ENCODE peak calls at places on chromosomes 16 and 17, in six cellular contexts. T is NCI-H748 treated with DMSO at 0.1 percent for 48 hours, X is substantia nigra, J is KBM-7, S is HCT116, C is caudate nucleus. Y is an unnamed sample.

GRCh38 chr16:57736419-57737281 is 1.1 kb downstream of the KATNB1 start:
- DNase-seq in T (no peak), X (no peak), J (peak), S (no peak), C (peak), Y (peak)

GRCh38 chr16:21524068-21524751 is 75.2 kb upstream of the METTL9 start:
- DNase-seq in T (no peak), X (no peak), J (no peak), S (no peak), C (no peak), Y (no peak)

GRCh38 chr16:31880322-31880979 is 6.8 kb downstream of the ZNF267 start:
- DNase-seq in T (no peak), X (no peak), J (peak), S (no peak), C (peak), Y (no peak)

GRCh38 chr16:87715658-87716057 is 50.1 kb downstream of the KLHDC4 start:
- DNase-seq in T (no peak), X (no peak), J (no peak), S (no peak), C (no peak), Y (no peak)

GRCh38 chr17:81346090-81346907 is 49.0 kb upstream of the BAHCC1 start:
- DNase-seq in T (peak), X (peak), J (peak), S (peak), C (peak), Y (peak)

GRCh38 chr17:3964203-3965122 is at the start of gene ATP2A3:
- DNase-seq in T (no peak), X (no peak), J (peak), S (no peak), C (no peak), Y (no peak)

GRCh38 chr17:71975998-71976649 is 144.7 kb upstream of the SOX9 start:
- DNase-seq in T (no peak), X (peak), J (no peak), S (no peak), C (peak), Y (no peak)

GRCh38 chr17:80478487-80479245 is 2.3 kb upstream of the NPTX1 start:
- DNase-seq in T (no peak), X (no peak), J (no peak), S (no peak), C (no peak), Y (no peak)

GRCh38 chr16:83623091-83623730 is 184.6 kb upstream of the HSBP1 start:
- DNase-seq in T (no peak), X (no peak), J (no peak), S (no peak), C (no peak), Y (no peak)

Y was measured in GF-D8.